ENCODE peak calls at places on chromosomes 11 and 22, in five cellular contexts. X is psoas muscle, K is cardiac fibroblast, B is AG04450, G is upper lobe of right lung. S is an unnamed sample.

GRCh38 chr22:20174785-20175596 is 24.1 kb upstream of the CCDC188 start:
- DNase-seq in B (no peak), X (no peak), K (peak; percentile 31), G (no peak), S (no peak)

GRCh38 chr11:59551651-59552521 is 40.5 kb downstream of the OR4D9 start:
- DNase-seq in G (no peak), X (no peak), B (no peak), K (peak; percentile 95), S (peak; percentile 62)

GRCh38 chr22:25362215-25362882 is 142.9 kb downstream of the CRYBB2 start:
- DNase-seq in K (peak; percentile 50), B (no peak), G (peak; percentile 78), X (peak; percentile 79), S (peak; percentile 13)

GRCh38 chr22:28381427-28382167 is 298.0 kb downstream of the TTC28 start:
- DNase-seq in K (peak; percentile 17), X (no peak), G (no peak), B (peak; percentile 8), S (no peak)

GRCh38 chr11:69520186-69520585 is 38.7 kb downstream of the LINC01488 start:
- DNase-seq in B (no peak), K (peak; percentile 42), X (no peak), G (no peak), S (no peak)

GRCh38 chr11:26964335-26964734 is 29.6 kb upstream of the FIBIN start:
- DNase-seq in X (no peak), K (no peak), G (no peak), B (no peak), S (no peak)

GRCh38 chr11:28049338-28050216 is 58.4 kb downstream of the KIF18A start:
- DNase-seq in B (no peak), X (no peak), G (no peak), K (peak; percentile 27), S (peak; percentile 38)

GRCh38 chr22:36563898-36564297 is 34.9 kb upstream of the EIF3D start:
- DNase-seq in K (no peak), X (no peak), G (no peak), B (no peak), S (no peak)

GRCh38 chr11:40387240-40387980 is 1072.0 kb downstream of the LRRC4C start:
- DNase-seq in G (no peak), B (no peak), K (no peak), X (no peak), S (no peak)

GRCh38 chr11:134638796-134639540 is 226.9 kb upstream of the B3GAT1 start:
- DNase-seq in G (no peak), X (no peak), K (no peak), B (no peak), S (no peak)

GRCh38 chr11:132058211-132058772 is 687.9 kb downstream of the NTM start:
- DNase-seq in X (no peak), K (peak; percentile 68), G (no peak), B (no peak), S (peak; percentile 45)

GRCh38 chr11:1844221-1845094 is 5.7 kb downstream of the TNNI2 start:
- DNase-seq in G (peak; percentile 84), B (no peak), X (peak; percentile 83), K (no peak), S (no peak)

GRCh38 chr11:60934790-60935605 is 10.7 kb downstream of the TMEM132A start:
- DNase-seq in G (no peak), K (no peak), B (no peak), X (peak; percentile 45), S (no peak)

GRCh38 chr22:49933236-49933921 is 14.9 kb downstream of the CRELD2 start:
- DNase-seq in B (no peak), X (peak; percentile 94), G (peak; percentile 75), K (no peak), S (no peak)

GRCh38 chr11:75777461-75778110 is 9.0 kb downstream of the DGAT2 start:
- DNase-seq in X (no peak), B (no peak), K (peak; percentile 18), G (no peak), S (peak; percentile 47)

GRCh38 chr11:75771646-75772410 is 3.2 kb downstream of the DGAT2 start:
- DNase-seq in B (peak; percentile 18), G (peak; percentile 78), X (peak; percentile 44), K (peak; percentile 94), S (peak; percentile 93)

GRCh38 chr11:75776546-75776945 is 8.0 kb downstream of the DGAT2 start:
- DNase-seq in X (no peak), B (no peak), G (no peak), K (no peak), S (no peak)

GRCh38 chr11:75775056-75775455 is 6.5 kb downstream of the DGAT2 start:
- DNase-seq in B (no peak), X (no peak), K (no peak), G (no peak), S (no peak)

GRCh38 chr11:75773595-75774353 is 5.2 kb downstream of the DGAT2 start:
- DNase-seq in X (no peak), K (no peak), G (no peak), B (no peak), S (peak; percentile 20)
- H3K4me3 ChIP-seq in X (no peak overlapping the region), K (no peak overlapping the region), G (no peak overlapping the region), B (no peak overlapping the region), S (no peak overlapping the region)

GRCh38 chr11:118915396-118915795 is 10.3 kb downstream of the BCL9L start:
- DNase-seq in G (no peak), X (no peak), K (no peak), B (no peak), S (no peak)

GRCh38 chr11:118917488-118918127 is 8.1 kb downstream of the BCL9L start:
- DNase-seq in X (peak; percentile 88), B (no peak), G (no peak), K (peak; percentile 95), S (peak; percentile 86)

GRCh38 chr11:118914178-118914918 is 11.4 kb downstream of the BCL9L start:
- DNase-seq in G (no peak), K (no peak), X (peak; percentile 72), B (no peak), S (no peak)

GRCh38 chr11:118916842-118917388 is 8.8 kb downstream of the BCL9L start:
- DNase-seq in G (no peak), X (peak; percentile 86), K (peak; percentile 81), B (no peak), S (no peak)

GRCh38 chr11:118915941-118916841 is 9.5 kb downstream of the BCL9L start:
- DNase-seq in K (no peak), G (no peak), B (no peak), X (peak; percentile 71), S (no peak)
- H3K4me3 ChIP-seq in K (peak overlapping the region; percentile 17), G (peak overlapping the region; percentile 1), B (peak overlapping the region; percentile 20), X (peak overlapping the region; percentile 64), S (no peak overlapping the region)

DNA sequence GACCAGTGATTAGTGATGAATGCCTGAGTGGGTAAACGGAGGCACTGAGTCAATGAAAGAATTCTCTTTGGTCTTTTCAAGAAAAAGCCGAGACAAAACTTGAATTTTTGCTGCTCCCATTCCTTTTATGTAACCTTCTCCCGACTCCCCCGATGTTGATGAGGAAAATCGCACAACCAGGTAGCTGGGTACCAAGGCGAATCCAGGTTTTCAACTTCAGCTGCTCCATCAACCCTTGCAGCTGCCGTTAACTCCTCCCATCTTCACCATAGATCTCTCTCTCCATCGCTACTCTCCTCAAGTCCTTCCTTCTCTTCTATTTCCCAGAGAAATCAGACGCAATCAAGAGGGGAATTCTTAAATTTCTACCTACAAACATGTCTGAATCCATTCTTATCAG is 611 bp upstream of the USP2 start:
- DNase-seq in B (no peak), G (no peak), K (no peak), X (no peak), S (no peak)
- H3K4me3 ChIP-seq in B (peak overlapping the region; percentile 62), G (peak overlapping the region; percentile 53), K (peak overlapping the region; percentile 52), X (peak overlapping the region; percentile 84), S (peak overlapping the region; percentile 10)

DNA sequence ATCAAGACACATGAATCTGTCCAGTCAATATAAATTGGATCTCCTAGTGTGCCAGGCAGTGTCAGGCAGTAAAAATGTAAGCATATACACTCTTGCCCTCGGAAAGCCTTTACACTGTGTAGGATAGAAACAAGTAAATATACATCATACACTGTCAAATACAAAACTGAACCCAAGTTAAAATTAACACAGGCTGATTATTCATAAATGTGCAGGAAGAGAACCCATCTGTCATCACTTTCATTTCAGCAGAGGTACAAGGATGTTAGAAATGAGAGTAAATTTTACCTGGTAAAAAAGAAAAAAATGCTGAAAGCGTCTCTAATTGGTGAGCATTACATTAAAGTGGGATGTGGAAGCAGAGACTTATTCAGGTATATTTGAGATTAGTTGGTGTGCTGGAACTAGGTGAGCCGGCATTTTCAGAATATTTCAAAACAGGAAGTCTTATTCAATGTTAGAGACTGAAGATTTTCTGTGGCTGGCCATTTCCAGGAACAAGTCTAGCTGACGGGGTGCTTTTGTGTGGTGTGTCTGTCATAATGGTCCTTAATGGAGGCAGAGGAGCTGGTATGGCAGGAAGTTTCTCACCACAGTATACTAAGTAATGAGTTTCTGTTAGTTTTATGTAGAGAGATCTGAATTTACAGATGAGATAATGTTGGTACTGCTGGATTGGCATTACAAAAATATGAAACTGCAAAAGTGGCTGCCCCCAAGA is 192.6 kb downstream of the CASP12 start:
- DNase-seq in K (peak; percentile 67), G (no peak), B (no peak), X (no peak), S (peak; percentile 72)
- H3K4me3 ChIP-seq in K (no peak overlapping the region), G (no peak overlapping the region), B (no peak overlapping the region), X (no peak overlapping the region), S (no peak overlapping the region)

GRCh38 chr11:116232364-116232801 is 540.4 kb downstream of the BUD13 start:
- DNase-seq in K (no peak), X (no peak), B (no peak), G (no peak), S (no peak)

GRCh38 chr11:116231540-116231939 is 541.2 kb downstream of the BUD13 start:
- DNase-seq in K (no peak), B (no peak), X (no peak), G (no peak), S (no peak)

GRCh38 chr11:116239247-116239646 is 533.5 kb downstream of the BUD13 start:
- DNase-seq in B (no peak), X (no peak), K (no peak), G (no peak), S (no peak)

GRCh38 chr11:116233581-116233980 is 539.2 kb downstream of the BUD13 start:
- DNase-seq in B (no peak), G (no peak), X (no peak), K (no peak), S (no peak)

DNA sequence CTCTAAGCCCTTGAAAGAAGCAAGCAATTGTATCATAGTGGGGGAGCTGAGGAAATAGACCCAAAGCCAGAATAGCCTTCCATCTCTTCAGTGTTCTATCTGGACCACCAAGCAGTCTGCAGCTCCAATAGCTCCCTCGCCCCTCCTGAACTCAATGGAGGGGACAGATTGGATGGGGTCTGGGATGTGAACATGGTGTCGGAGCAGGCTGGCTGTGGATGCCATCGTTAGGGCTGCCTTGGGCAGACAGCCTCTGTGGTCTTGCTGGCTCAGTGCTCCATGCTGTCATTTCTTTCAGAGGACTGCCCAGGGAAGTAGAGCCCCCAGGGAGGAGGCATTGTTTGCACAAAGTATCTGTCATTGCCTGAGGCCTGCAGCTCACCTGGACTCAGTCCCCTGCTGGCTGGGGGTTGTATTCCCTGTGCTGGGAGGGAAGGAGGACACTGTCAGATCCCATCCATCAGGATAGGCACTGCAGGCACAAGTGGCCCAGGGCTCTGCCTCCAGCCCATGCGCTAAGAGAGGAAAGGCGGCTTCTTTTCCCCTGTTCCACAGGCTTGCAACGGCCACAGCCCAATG is 537.7 kb downstream of the BUD13 start:
- DNase-seq in G (no peak), K (no peak), B (no peak), X (no peak), S (no peak)
- H3K4me3 ChIP-seq in G (no peak overlapping the region), K (no peak overlapping the region), B (no peak overlapping the region), X (no peak overlapping the region), S (no peak overlapping the region)

GRCh38 chr11:121655481-121656332 is 202.9 kb upstream of the SORL1-AS1 start:
- DNase-seq in X (peak; percentile 93), B (peak; percentile 97), K (peak; percentile 97), G (peak; percentile 92), S (peak; percentile 53)
- H3K4me3 ChIP-seq in X (peak overlapping the region; percentile 64), B (peak overlapping the region; percentile 57), K (peak overlapping the region; percentile 43), G (peak overlapping the region; percentile 59), S (peak overlapping the region; percentile 51)